ENCODE peak calls at places on chromosomes 16 and 17, in eight cellular contexts. E, A, M, T, W, B, O and G are unnamed samples.

GRCh38 chr17:28744104-28744801 is 442 bp downstream of the TRAF4 start:
- DNase-seq in A (peak), W (no peak), O (peak), M (peak), T (peak), B (peak), E (no peak), G (no peak)

GRCh38 chr16:87108941-87109340 is 208.3 kb downstream of the C16orf95 start:
- DNase-seq in T (peak), O (no peak), B (no peak), A (peak), M (no peak), E (no peak), W (no peak), G (no peak)

GRCh38 chr17:31144427-31144826 is 49.6 kb downstream of the NF1 start:
- DNase-seq in E (no peak), W (no peak), O (no peak), A (no peak), B (no peak), M (no peak), T (no peak), G (no peak)

GRCh38 chr17:11554042-11554441 is 44.2 kb upstream of the DNAH9 start:
- DNase-seq in M (no peak), E (no peak), B (no peak), W (no peak), T (no peak), A (no peak), O (no peak), G (no peak)

GRCh38 chr17:73170921-73171320 is 6.1 kb downstream of the SSTR2 start:
- DNase-seq in B (no peak), T (no peak), M (no peak), O (no peak), W (no peak), A (no peak), E (no peak), G (no peak)

GRCh38 chr17:18326572-18326971 is 11.5 kb downstream of the SMCR8 start:
- DNase-seq in W (no peak), T (no peak), A (no peak), M (no peak), O (no peak), B (no peak), E (no peak), G (no peak)

GRCh38 chr16:48318630-48319029 is 66.6 kb downstream of the SIAH1 start:
- DNase-seq in E (no peak), B (peak), W (peak), A (peak), T (peak), O (no peak), M (no peak), G (no peak)

GRCh38 chr16:85438981-85439639 is 174.0 kb upstream of the GSE1 start:
- DNase-seq in E (no peak), O (no peak), W (no peak), M (no peak), T (no peak), A (no peak), B (no peak), G (no peak)

GRCh38 chr16:10776280-10776679 is 32.6 kb downstream of the NUBP1 start:
- DNase-seq in T (no peak), B (no peak), E (no peak), A (no peak), W (peak), O (no peak), M (no peak), G (no peak)

GRCh38 chr16:49181812-49182211 is 99.8 kb downstream of the CBLN1 start:
- DNase-seq in A (no peak), W (no peak), M (no peak), T (no peak), O (no peak), B (no peak), E (no peak), G (no peak)

GRCh38 chr16:57623251-57624043 is 5.0 kb upstream of the ADGRG1 start:
- DNase-seq in W (no peak), O (peak), E (no peak), T (peak), M (peak), B (no peak), A (peak), G (no peak)

GRCh38 chr17:74493381-74493833 is 27.0 kb downstream of the CD300A start:
- DNase-seq in A (peak), T (peak), M (peak), W (peak), E (peak), O (peak), B (peak), G (peak)

GRCh38 chr16:57045694-57046381 is 46.5 kb upstream of the CPNE2 start:
- DNase-seq in E (peak), A (peak), W (peak), B (peak), M (peak), T (peak), O (peak), G (peak)

GRCh38 chr16:85062303-85062702 is 34.7 kb downstream of the KIAA0513 start:
- DNase-seq in A (no peak), B (no peak), M (no peak), T (no peak), W (no peak), O (no peak), E (no peak), G (no peak)

GRCh38 chr17:6548578-6549330 is 7.6 kb downstream of the PITPNM3 start:
- DNase-seq in B (peak), O (no peak), M (no peak), W (peak), T (no peak), A (no peak), E (no peak), G (no peak)

GRCh38 chr17:65850486-65850885 is 289.0 kb upstream of the AXIN2 start:
- DNase-seq in M (no peak), W (no peak), B (no peak), A (peak), O (no peak), T (peak), E (no peak), G (no peak)

GRCh38 chr17:55693244-55694216 is 29.1 kb downstream of the TMEM100 start:
- DNase-seq in O (no peak), M (no peak), T (peak), E (no peak), B (no peak), A (peak), W (no peak), G (no peak)

GRCh38 chr16:3642397-3643094 is 11.9 kb upstream of the DNASE1 start:
- DNase-seq in E (peak), M (peak), O (no peak), W (no peak), T (peak), A (peak), B (no peak), G (peak)

GRCh38 chr16:48813485-48813884 is 203.5 kb upstream of the N4BP1 start:
- DNase-seq in A (no peak), W (no peak), B (no peak), M (no peak), O (no peak), T (no peak), E (no peak), G (no peak)

GRCh38 chr16:16019488-16019887 is 70.1 kb downstream of the ABCC1 start:
- DNase-seq in M (no peak), W (no peak), B (no peak), A (peak), E (peak), O (no peak), T (peak), G (no peak)

DNA sequence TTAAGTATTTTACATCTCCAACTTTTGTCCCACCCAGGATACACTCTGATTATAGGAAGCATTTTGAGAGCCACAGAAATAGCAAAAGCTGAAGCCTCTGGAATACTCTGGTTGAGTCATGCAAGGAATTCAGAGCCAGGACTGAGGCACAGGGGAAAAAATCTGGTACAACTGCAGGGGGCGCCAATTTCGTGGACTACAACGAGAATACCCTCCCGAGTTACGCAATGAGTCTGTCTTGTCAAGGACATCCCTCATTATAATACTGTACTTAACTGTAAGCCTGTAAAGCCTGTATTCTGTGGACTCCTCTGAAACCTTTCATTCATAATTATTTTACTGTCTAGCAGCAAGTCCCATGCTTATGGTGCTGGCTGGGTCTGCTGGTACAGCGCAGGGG is 7.8 kb downstream of the HOXB1 start:
- DNase-seq in W (no peak), E (no peak), M (no peak), T (no peak), A (no peak), B (no peak), O (no peak), G (no peak)
- TF ChIP-seq CTCF in W (peak), E (peak), M (no peak), T (peak), A (peak), B (peak), O (peak), G (no peak)

GRCh38 chr16:76565542-76565941 is 288.3 kb downstream of the CNTNAP4 start:
- DNase-seq in B (no peak), A (no peak), W (no peak), O (no peak), E (no peak), M (no peak), T (no peak), G (no peak)
- TF ChIP-seq CTCF in B (no peak), A (no peak), W (no peak), O (no peak), E (no peak), M (no peak), T (no peak), G (no peak)

GRCh38 chr16:75243667-75244224 is 7.7 kb downstream of the BCAR1 start:
- DNase-seq in T (no peak), A (no peak), E (no peak), B (no peak), O (no peak), M (no peak), W (no peak), G (no peak)

GRCh38 chr16:75244844-75245758 is 6.3 kb downstream of the BCAR1 start:
- DNase-seq in A (peak), M (peak), W (no peak), T (peak), O (no peak), B (peak), E (peak), G (peak)

GRCh38 chr16:75241955-75242354 is 9.5 kb downstream of the BCAR1 start:
- DNase-seq in M (no peak), A (no peak), B (no peak), O (no peak), W (no peak), E (no peak), T (no peak), G (no peak)

GRCh38 chr16:75246504-75247205 is 4.8 kb downstream of the BCAR1 start:
- DNase-seq in T (peak), A (peak), O (no peak), W (no peak), B (no peak), M (no peak), E (no peak), G (no peak)

DNA sequence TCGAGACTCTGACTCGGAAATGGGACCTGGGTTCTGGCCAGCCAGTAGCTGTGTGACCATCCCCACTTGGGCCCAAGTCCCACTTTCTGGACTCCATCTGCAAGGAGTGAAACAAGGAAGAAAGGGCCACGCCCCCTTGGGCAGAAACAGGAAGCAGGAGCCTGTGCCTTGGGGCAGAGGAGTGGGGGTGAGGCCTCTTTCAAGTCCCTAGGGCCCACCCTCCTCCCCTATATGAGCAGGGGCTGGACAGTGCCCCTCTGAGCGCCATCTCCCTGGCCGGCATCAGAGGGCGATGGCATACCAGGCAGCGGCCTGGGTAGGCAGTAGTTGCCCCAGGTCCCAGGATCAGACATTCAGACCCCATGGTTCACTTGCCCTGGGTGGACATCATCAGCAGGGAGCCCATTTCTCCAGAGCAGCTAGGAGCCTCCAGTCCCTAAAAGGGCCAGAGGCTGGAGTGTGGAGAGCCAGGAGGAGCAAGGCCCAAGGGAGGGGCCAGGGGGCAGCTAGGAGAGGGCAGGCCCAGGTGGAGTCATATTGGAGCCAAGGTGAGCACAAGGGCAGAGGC is 7.1 kb downstream of the BCAR1 start:
- DNase-seq in M (peak), T (peak), E (peak), O (no peak), W (no peak), B (no peak), A (peak), G (no peak)
- TF ChIP-seq CTCF in M (no peak), T (no peak), E (no peak), O (no peak), W (no peak), B (no peak), A (no peak), G (no peak)

GRCh38 chr17:48344241-48344640 is 85.8 kb downstream of the SKAP1 start:
- DNase-seq in T (no peak), O (no peak), B (no peak), A (no peak), M (no peak), E (no peak), W (no peak), G (no peak)

GRCh38 chr17:48352630-48353029 is 77.4 kb downstream of the SKAP1 start:
- DNase-seq in E (no peak), M (no peak), T (no peak), B (no peak), W (no peak), A (peak), O (no peak), G (no peak)

GRCh38 chr17:48351916-48352332 is 78.1 kb downstream of the SKAP1 start:
- DNase-seq in B (peak), T (peak), O (no peak), E (no peak), M (no peak), W (peak), A (peak), G (no peak)

GRCh38 chr17:48347203-48347602 is 82.8 kb downstream of the SKAP1 start:
- DNase-seq in M (no peak), B (no peak), A (no peak), T (no peak), E (no peak), O (no peak), W (no peak), G (no peak)

DNA sequence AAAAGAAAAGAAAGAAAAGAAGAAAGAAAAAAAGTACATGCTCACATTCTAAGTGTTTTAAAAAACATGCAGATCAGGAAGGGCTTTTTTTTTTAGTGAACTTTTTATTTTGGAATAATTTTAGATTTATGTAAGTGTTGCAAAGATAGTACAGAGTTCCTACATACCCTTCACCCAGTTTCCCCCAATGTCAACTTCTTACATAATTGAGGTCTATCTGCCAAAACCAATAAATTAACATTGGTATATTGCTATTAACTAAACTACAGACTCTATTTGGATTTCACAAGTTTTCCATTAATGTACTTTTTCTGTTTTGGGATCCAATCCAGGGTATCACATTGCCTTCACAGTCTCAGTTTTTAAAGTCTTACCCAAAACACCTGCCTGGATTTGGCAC is 81.7 kb downstream of the SKAP1 start:
- DNase-seq in B (no peak), E (no peak), O (no peak), T (no peak), W (no peak), A (no peak), M (no peak), G (no peak)
- TF ChIP-seq CTCF in B (no peak), E (no peak), O (no peak), T (no peak), W (no peak), A (no peak), M (no peak), G (no peak)

GRCh38 chr17:77457572-77458201 is 316.9 kb downstream of the SEC14L1 start:
- DNase-seq in B (no peak), A (no peak), O (no peak), M (no peak), E (no peak), W (no peak), T (no peak), G (no peak)

GRCh38 chr17:77458202-77459017 is 317.6 kb downstream of the SEC14L1 start:
- DNase-seq in B (no peak), T (no peak), O (no peak), M (no peak), W (no peak), A (no peak), E (no peak), G (no peak)

GRCh38 chr17:77455878-77456234 is 315.1 kb downstream of the SEC14L1 start:
- DNase-seq in T (no peak), B (no peak), O (no peak), M (no peak), W (no peak), A (no peak), E (no peak), G (no peak)

GRCh38 chr17:77456271-77456950 is 315.6 kb downstream of the SEC14L1 start:
- DNase-seq in T (no peak), A (no peak), E (no peak), W (no peak), B (peak), O (no peak), M (no peak), G (no peak)

GRCh38 chr17:77456951-77457548 is 316.3 kb downstream of the SEC14L1 start:
- DNase-seq in M (no peak), T (no peak), E (no peak), B (peak), W (no peak), A (no peak), O (no peak), G (no peak)
- TF ChIP-seq CTCF in M (no peak), T (no peak), E (no peak), B (peak), W (peak), A (no peak), O (no peak), G (no peak)

GRCh38 chr17:80361495-80362220 is 53.3 kb upstream of the ENDOV start:
- DNase-seq in T (peak), E (no peak), A (peak), B (peak), W (no peak), M (no peak), O (peak), G (no peak)
- TF ChIP-seq CTCF in T (peak), E (peak), A (peak), B (peak), W (peak), M (peak), O (peak), G (peak)

DNA sequence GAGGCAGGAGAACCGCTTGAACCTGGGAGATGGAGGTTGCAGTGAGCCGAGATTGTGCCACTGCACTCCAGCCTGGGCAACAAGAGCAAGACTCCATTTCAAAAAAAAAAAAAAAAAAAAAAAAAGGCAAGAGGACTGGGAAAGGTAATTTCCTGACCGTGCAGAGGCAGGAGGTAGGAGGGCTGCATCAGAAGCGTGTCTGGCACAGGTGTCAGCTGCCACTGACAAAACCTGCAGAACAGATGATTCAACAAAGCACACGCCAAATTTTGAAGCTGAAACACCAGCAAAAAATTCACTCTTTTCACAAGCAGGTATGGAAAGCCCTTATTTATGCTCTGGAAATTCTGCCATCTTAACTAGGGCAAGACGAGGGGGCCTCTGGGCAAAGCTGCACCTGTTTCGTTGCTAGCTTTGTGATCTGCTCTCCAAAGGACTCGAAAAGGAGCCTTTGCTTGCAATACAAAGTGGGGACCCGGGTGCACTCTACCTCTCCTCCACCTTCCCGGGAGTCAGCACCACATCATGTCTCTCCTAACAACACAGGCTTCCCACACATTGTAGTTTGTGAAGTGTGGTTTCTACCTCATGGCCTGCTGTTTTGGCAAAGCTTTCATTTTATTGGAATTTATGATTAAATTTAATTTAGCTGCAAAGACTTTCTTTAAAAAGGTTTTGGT is 33.7 kb downstream of the USP22 start:
- DNase-seq in W (no peak), O (no peak), T (no peak), E (no peak), B (no peak), A (no peak), M (no peak), G (no peak)
- TF ChIP-seq CTCF in W (no peak), O (no peak), T (no peak), E (no peak), B (no peak), A (no peak), M (no peak), G (no peak)

GRCh38 chr16:77949445-77949844 is 72.9 kb upstream of the CLEC3A start:
- DNase-seq in M (no peak), O (no peak), A (no peak), W (no peak), T (no peak), E (no peak), B (no peak), G (no peak)

GRCh38 chr16:77951788-77952187 is 70.6 kb upstream of the CLEC3A start:
- DNase-seq in A (no peak), O (no peak), E (no peak), T (peak), M (no peak), W (peak), B (peak), G (no peak)

GRCh38 chr16:77956231-77956630 is 66.1 kb upstream of the CLEC3A start:
- DNase-seq in E (no peak), B (no peak), T (no peak), O (no peak), A (no peak), M (no peak), W (no peak), G (no peak)

GRCh38 chr16:77960771-77961170 is 61.6 kb upstream of the CLEC3A start:
- DNase-seq in B (no peak), M (no peak), W (no peak), A (no peak), E (no peak), O (no peak), T (no peak), G (no peak)

DNA sequence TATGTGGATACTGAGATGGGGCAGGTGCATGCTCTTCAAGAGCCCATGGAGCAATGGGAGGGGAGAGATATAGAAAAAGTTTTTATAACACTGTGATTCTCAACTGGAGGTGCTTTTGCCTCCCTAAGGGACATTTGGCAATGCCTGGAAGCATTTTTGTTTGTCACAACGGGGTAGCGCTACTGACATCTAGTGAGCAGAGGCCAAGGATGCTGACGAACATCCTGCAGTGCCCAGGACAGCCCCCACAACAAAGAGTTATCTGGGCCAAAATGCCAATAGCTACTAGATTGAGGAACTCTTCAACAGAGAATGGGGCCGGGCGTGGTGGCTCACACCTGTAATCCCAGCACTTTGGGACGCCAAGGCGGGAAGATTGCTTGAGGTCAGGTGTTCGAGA is 67.2 kb upstream of the CLEC3A start:
- DNase-seq in O (no peak), W (no peak), T (no peak), M (no peak), B (no peak), A (no peak), E (no peak), G (no peak)
- TF ChIP-seq CTCF in O (no peak), W (no peak), T (peak), M (no peak), B (no peak), A (no peak), E (no peak), G (no peak)